ENCODE peak calls at places on chromosomes 3 and 15, in four cellular contexts. E is DMS153; X is activated T-cell treated with anti-CD3 and anti-CD28 coated beads for 24 hours; C is stimulated activated CD4-positive, alpha-beta T cell treated with anti-CD3 and anti-CD28 coated beads, Interleukin-15, amount 100 ng/mL, for 24 hours. M is an unnamed sample.

GRCh38 chr3:5428607-5429516 is 241.4 kb downstream of the EDEM1 start:
- DNase-seq in C (no peak), E (peak; percentile 1), X (no peak), M (no peak)

GRCh38 chr15:93035953-93036810 is 52.8 kb downstream of the RGMA start:
- DNase-seq in E (no peak), C (peak; percentile 63), X (peak; percentile 30), M (peak; percentile 5)

GRCh38 chr3:173869786-173870185 is 472.2 kb downstream of the NLGN1 start:
- DNase-seq in C (no peak), X (no peak), E (no peak), M (no peak)

GRCh38 chr3:111906667-111907066 is 47.6 kb downstream of the PHLDB2 start:
- DNase-seq in X (no peak), E (no peak), C (no peak), M (no peak)

GRCh38 chr15:50358805-50359204 is 3.8 kb upstream of the GABPB1 start:
- DNase-seq in C (peak; percentile 42), E (no peak), X (no peak), M (no peak)

GRCh38 chr3:42649006-42649405 is 4.5 kb upstream of the ZBTB47 start:
- DNase-seq in E (no peak), C (no peak), X (no peak), M (no peak)

GRCh38 chr3:71380096-71380495 is 203.4 kb downstream of the FOXP1 start:
- DNase-seq in E (no peak), X (no peak), C (no peak), M (no peak)

GRCh38 chr3:110234831-110235230 is 836.8 kb upstream of the NECTIN3 start:
- DNase-seq in X (no peak), E (no peak), C (no peak), M (no peak)

GRCh38 chr3:10556312-10556711 is 50.9 kb upstream of the ATP2B2 start:
- DNase-seq in X (no peak), C (no peak), E (no peak), M (no peak)

GRCh38 chr3:133377396-133377795 is 22.5 kb upstream of the BFSP2 start:
- DNase-seq in E (no peak), X (no peak), C (no peak), M (no peak)

GRCh38 chr15:63027646-63028045 is 14.9 kb upstream of the TPM1 start:
- DNase-seq in C (no peak), E (no peak), X (no peak), M (no peak)

GRCh38 chr3:64684715-64685261 is 3.0 kb downstream of the ADAMTS9 start:
- DNase-seq in X (no peak), C (no peak), E (no peak), M (no peak)

GRCh38 chr3:124845406-124845805 is 41.8 kb downstream of the ITGB5 start:
- DNase-seq in X (no peak), C (no peak), E (no peak), M (no peak)

GRCh38 chr15:69328739-69329138 is 30.0 kb downstream of the PAQR5 start:
- DNase-seq in X (no peak), E (no peak), C (no peak), M (no peak)

GRCh38 chr3:155948476-155948875 is 78.0 kb downstream of the GMPS start:
- DNase-seq in X (no peak), E (no peak), C (no peak), M (no peak)

GRCh38 chr15:73794501-73795133 is 41.5 kb upstream of the INSYN1 start:
- DNase-seq in E (no peak), X (no peak), C (no peak), M (no peak)

GRCh38 chr3:190629088-190629487 is 115.2 kb downstream of the IL1RAP start:
- DNase-seq in X (no peak), E (no peak), C (no peak), M (no peak)

GRCh38 chr3:40869939-40870338 is 329.4 kb upstream of the CTNNB1 start:
- DNase-seq in C (no peak), X (no peak), E (no peak), M (no peak)

M was measured in NCI-H1930.